ENCODE peak calls at places on chromosomes 1 and 21, in six cellular contexts. One of them, this sample, is unnamed.
A peak's percentile ranks its signal among the peaks of the same experiment; 100 is the strongest.

GRCh38 chr1:50700226-50701020 is 259.6 kb downstream of the FAF1 start:
- DNase-seq in thyroid gland: no peak
- DNase-seq in progenitor cell of endocrine pancreas: no peak
- DNase-seq in neural progenitor cell: peak; percentile 91
- DNase-seq in cardiac fibroblast: no peak
- DNase-seq in uterus: no peak
- DNase-seq in this sample: no peak

GRCh38 chr1:970973-971730 is 4.9 kb downstream of the PLEKHN1 start:
- DNase-seq in thyroid gland: no peak
- DNase-seq in progenitor cell of endocrine pancreas: no peak
- DNase-seq in neural progenitor cell: no peak
- DNase-seq in cardiac fibroblast: no peak
- DNase-seq in uterus: no peak
- DNase-seq in this sample: no peak

GRCh38 chr1:117541003-117541402 is 64.8 kb upstream of the TENT5C start:
- DNase-seq in thyroid gland: peak; percentile 29
- DNase-seq in progenitor cell of endocrine pancreas: no peak
- DNase-seq in neural progenitor cell: no peak
- DNase-seq in cardiac fibroblast: peak; percentile 6
- DNase-seq in uterus: peak; percentile 34
- DNase-seq in this sample: no peak

GRCh38 chr1:27887215-27888035 is 15.1 kb downstream of the THEMIS2 start:
- DNase-seq in thyroid gland: no peak
- DNase-seq in progenitor cell of endocrine pancreas: no peak
- DNase-seq in neural progenitor cell: no peak
- DNase-seq in cardiac fibroblast: no peak
- DNase-seq in uterus: no peak
- DNase-seq in this sample: no peak

GRCh38 chr1:202835548-202836072 is 24.9 kb downstream of the PCAT6 start:
- DNase-seq in thyroid gland: no peak
- DNase-seq in progenitor cell of endocrine pancreas: no peak
- DNase-seq in neural progenitor cell: no peak
- DNase-seq in cardiac fibroblast: no peak
- DNase-seq in uterus: no peak
- DNase-seq in this sample: no peak

GRCh38 chr1:114756009-114756892 is 1.5 kb downstream of the CSDE1 start:
- DNase-seq in thyroid gland: no peak
- DNase-seq in progenitor cell of endocrine pancreas: no peak
- DNase-seq in neural progenitor cell: no peak
- DNase-seq in cardiac fibroblast: no peak
- DNase-seq in uterus: no peak
- DNase-seq in this sample: no peak

GRCh38 chr1:235712812-235713211 is 63.2 kb upstream of the GNG4 start:
- DNase-seq in thyroid gland: no peak
- DNase-seq in progenitor cell of endocrine pancreas: no peak
- DNase-seq in neural progenitor cell: no peak
- DNase-seq in cardiac fibroblast: no peak
- DNase-seq in uterus: no peak
- DNase-seq in this sample: no peak

GRCh38 chr21:44074315-44074958 is 32.8 kb upstream of the PWP2 start:
- DNase-seq in thyroid gland: no peak
- DNase-seq in progenitor cell of endocrine pancreas: no peak
- DNase-seq in neural progenitor cell: no peak
- DNase-seq in cardiac fibroblast: no peak
- DNase-seq in uterus: no peak
- DNase-seq in this sample: no peak

GRCh38 chr1:231286603-231287002 is 45.6 kb downstream of the GNPAT start:
- DNase-seq in thyroid gland: no peak
- DNase-seq in progenitor cell of endocrine pancreas: no peak
- DNase-seq in neural progenitor cell: no peak
- DNase-seq in cardiac fibroblast: no peak
- DNase-seq in uterus: no peak
- DNase-seq in this sample: no peak

GRCh38 chr21:15522148-15522547 is 207.6 kb upstream of the USP25 start:
- DNase-seq in thyroid gland: no peak
- DNase-seq in progenitor cell of endocrine pancreas: no peak
- DNase-seq in neural progenitor cell: no peak
- DNase-seq in cardiac fibroblast: no peak
- DNase-seq in uterus: no peak
- DNase-seq in this sample: no peak

GRCh38 chr1:113677250-113678158 is 81.8 kb downstream of the PHTF1 start:
- DNase-seq in thyroid gland: peak; percentile 74
- DNase-seq in progenitor cell of endocrine pancreas: no peak
- DNase-seq in neural progenitor cell: peak; percentile 67
- DNase-seq in cardiac fibroblast: peak; percentile 72
- DNase-seq in uterus: no peak
- DNase-seq in this sample: no peak

GRCh38 chr1:161710562-161710961 is 3.5 kb downstream of the FCRLA start:
- DNase-seq in thyroid gland: no peak
- DNase-seq in progenitor cell of endocrine pancreas: no peak
- DNase-seq in neural progenitor cell: no peak
- DNase-seq in cardiac fibroblast: no peak
- DNase-seq in uterus: no peak
- DNase-seq in this sample: no peak

GRCh38 chr1:57712846-57713245 is 289.0 kb upstream of the DAB1 start:
- DNase-seq in thyroid gland: no peak
- DNase-seq in progenitor cell of endocrine pancreas: no peak
- DNase-seq in neural progenitor cell: no peak
- DNase-seq in cardiac fibroblast: no peak
- DNase-seq in uterus: no peak
- DNase-seq in this sample: no peak

GRCh38 chr1:7641587-7642417 is 129.3 kb upstream of the VAMP3 start:
- DNase-seq in thyroid gland: no peak
- DNase-seq in progenitor cell of endocrine pancreas: no peak
- DNase-seq in neural progenitor cell: peak; percentile 38
- DNase-seq in cardiac fibroblast: no peak
- DNase-seq in uterus: no peak
- DNase-seq in this sample: no peak

GRCh38 chr1:109249654-109250401 is 489 bp downstream of the CELSR2 start:
- DNase-seq in thyroid gland: no peak
- DNase-seq in progenitor cell of endocrine pancreas: no peak
- DNase-seq in neural progenitor cell: peak; percentile 63
- DNase-seq in cardiac fibroblast: no peak
- DNase-seq in uterus: peak; percentile 12
- DNase-seq in this sample: no peak

GRCh38 chr1:46411601-46412341 is 17.7 kb downstream of the FAAH start:
- DNase-seq in thyroid gland: no peak
- DNase-seq in progenitor cell of endocrine pancreas: no peak
- DNase-seq in neural progenitor cell: peak; percentile 30
- DNase-seq in cardiac fibroblast: no peak
- DNase-seq in uterus: no peak
- DNase-seq in this sample: no peak
- TF ChIP-seq CTCF in thyroid gland: no peak
- TF ChIP-seq CTCF in progenitor cell of endocrine pancreas: peak; percentile 53
- TF ChIP-seq CTCF in neural progenitor cell: peak; percentile 73
- TF ChIP-seq CTCF in cardiac fibroblast: peak; percentile 45
- TF ChIP-seq CTCF in uterus: no peak
- TF ChIP-seq CTCF in this sample: peak; percentile 41

DNA sequence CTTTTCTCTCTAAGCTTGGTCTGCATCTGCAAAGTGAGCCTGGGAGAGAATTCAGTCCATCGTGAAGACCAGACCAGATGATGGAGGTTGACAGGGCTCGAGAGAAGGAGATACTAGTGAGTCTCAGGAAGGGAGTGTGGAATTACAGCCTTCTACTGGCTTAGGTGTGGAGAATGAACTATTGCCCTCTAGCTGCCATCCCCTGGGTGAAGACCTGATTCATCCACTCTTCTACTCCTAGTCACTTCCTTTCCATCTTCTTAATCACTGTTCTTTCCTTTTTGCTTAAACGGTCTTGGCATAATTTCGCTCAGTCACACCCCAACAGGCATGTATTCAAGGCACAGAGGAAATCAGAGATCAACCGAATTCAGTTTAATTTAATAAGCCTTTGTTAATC is 34.0 kb upstream of the HSD17B7 start:
- DNase-seq in thyroid gland: no peak
- DNase-seq in progenitor cell of endocrine pancreas: no peak
- DNase-seq in neural progenitor cell: no peak
- DNase-seq in cardiac fibroblast: peak; percentile 73
- DNase-seq in uterus: no peak
- DNase-seq in this sample: no peak
- TF ChIP-seq CTCF in thyroid gland: no peak
- TF ChIP-seq CTCF in progenitor cell of endocrine pancreas: no peak
- TF ChIP-seq CTCF in neural progenitor cell: no peak
- TF ChIP-seq CTCF in cardiac fibroblast: no peak
- TF ChIP-seq CTCF in uterus: no peak
- TF ChIP-seq CTCF in this sample: no peak

GRCh38 chr1:164625004-164625617 is 66.1 kb downstream of the PBX1 start:
- DNase-seq in thyroid gland: no peak
- DNase-seq in progenitor cell of endocrine pancreas: no peak
- DNase-seq in neural progenitor cell: no peak
- DNase-seq in cardiac fibroblast: peak; percentile 19
- DNase-seq in uterus: no peak
- DNase-seq in this sample: no peak
- TF ChIP-seq CTCF in thyroid gland: no peak
- TF ChIP-seq CTCF in progenitor cell of endocrine pancreas: peak; percentile 55
- TF ChIP-seq CTCF in neural progenitor cell: peak; percentile 40
- TF ChIP-seq CTCF in cardiac fibroblast: peak; percentile 43
- TF ChIP-seq CTCF in uterus: peak; percentile 39
- TF ChIP-seq CTCF in this sample: peak; percentile 41

DNA sequence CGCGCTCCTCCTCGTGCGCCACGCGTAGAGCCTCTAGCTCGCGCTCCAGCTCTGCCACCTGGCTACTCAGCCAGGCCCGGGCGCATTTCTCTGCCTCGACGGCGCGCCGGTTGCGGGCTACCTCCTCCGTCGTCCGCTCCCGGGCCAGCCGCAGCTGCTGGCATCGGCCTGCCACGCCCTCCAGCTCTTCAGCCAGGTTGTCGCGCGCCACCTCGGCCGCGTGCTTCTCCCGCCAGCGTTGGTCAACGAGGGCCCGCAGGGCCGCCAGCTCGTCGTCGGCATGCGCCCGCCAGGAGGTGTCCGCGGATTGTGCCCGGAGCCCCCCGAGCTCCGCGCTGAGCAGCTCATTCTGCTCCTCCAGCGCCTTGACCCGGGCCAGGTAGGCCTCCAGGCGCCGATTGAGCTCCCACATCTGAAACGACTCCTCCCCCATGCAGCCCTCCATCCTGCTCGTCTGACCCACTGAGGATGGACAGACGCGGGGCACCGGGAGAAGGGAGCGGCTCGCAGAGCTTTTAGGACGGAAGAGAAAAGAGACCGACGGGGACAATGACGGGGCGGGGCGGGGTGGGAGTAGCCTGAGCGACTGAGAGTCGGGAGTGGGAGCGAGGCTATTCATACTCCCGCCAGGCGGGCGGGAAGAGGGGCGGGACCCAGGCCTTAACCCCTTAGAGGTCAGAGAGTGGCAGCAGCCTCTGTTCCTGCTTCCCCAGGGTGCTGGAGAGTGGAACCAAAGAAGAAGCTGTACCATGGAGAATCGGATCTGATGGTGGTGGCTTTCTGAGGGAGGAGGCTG is at the start of gene NES:
- DNase-seq in thyroid gland: peak; percentile 25
- DNase-seq in progenitor cell of endocrine pancreas: no peak
- DNase-seq in neural progenitor cell: peak; percentile 95
- DNase-seq in cardiac fibroblast: peak; percentile 74
- DNase-seq in uterus: peak; percentile 83
- DNase-seq in this sample: no peak
- TF ChIP-seq CTCF in thyroid gland: no peak
- TF ChIP-seq CTCF in progenitor cell of endocrine pancreas: no peak
- TF ChIP-seq CTCF in neural progenitor cell: no peak
- TF ChIP-seq CTCF in cardiac fibroblast: no peak
- TF ChIP-seq CTCF in uterus: no peak
- TF ChIP-seq CTCF in this sample: no peak